ENCODE peak calls at places on chromosome 3, in nine cellular contexts. A is astrocyte of the spinal cord, C is IMR-90, Y is mesothelial cell of epicardium, Q is nephron progenitor cell, B is heart right ventricle, K is WTC11, T is uterus, E is PC-9. J is an unnamed sample.

GRCh38 chr3:143329567-143330164 is 210.1 kb downstream of the CHST2 start:
- DNase-seq in A (peak), C (no peak), Y (peak), Q (peak), B (no peak), K (no peak), T (no peak), E (no peak), J (no peak)

GRCh38 chr3:10848261-10848660 is 32.2 kb downstream of the SLC6A11 start:
- DNase-seq in A (no peak), C (no peak), Y (no peak), Q (no peak), B (no peak), K (no peak), T (no peak), E (no peak), J (no peak)

GRCh38 chr3:84108442-84108971 is 850.3 kb upstream of the CADM2 start:
- DNase-seq in A (peak), C (peak), Y (no peak), Q (no peak), B (no peak), K (no peak), T (no peak), E (peak), J (no peak)

GRCh38 chr3:29384640-29385039 is 103.8 kb downstream of the RBMS3 start:
- DNase-seq in A (peak), C (peak), Y (no peak), Q (no peak), B (no peak), K (no peak), T (no peak), E (no peak), J (no peak)

GRCh38 chr3:2535206-2535605 is 436.5 kb downstream of the CNTN4 start:
- DNase-seq in A (no peak), C (no peak), Y (no peak), Q (no peak), B (no peak), K (no peak), T (no peak), E (no peak), J (no peak)

GRCh38 chr3:11661827-11662226 is 18.1 kb upstream of the VGLL4 start:
- DNase-seq in A (peak), C (peak), Y (no peak), Q (no peak), B (no peak), K (no peak), T (no peak), E (no peak), J (no peak)

GRCh38 chr3:133448478-133449122 is 48.7 kb downstream of the BFSP2 start:
- DNase-seq in A (no peak), C (no peak), Y (no peak), Q (no peak), B (no peak), K (no peak), T (no peak), E (no peak), J (no peak)

GRCh38 chr3:13540332-13540995 is 8.5 kb upstream of the FBLN2 start:
- DNase-seq in A (no peak), C (no peak), Y (no peak), Q (no peak), B (no peak), K (no peak), T (no peak), E (no peak), J (no peak)

GRCh38 chr3:142028174-142028833 is 121.0 kb downstream of the TFDP2 start:
- DNase-seq in A (peak), C (peak), Y (no peak), Q (peak), B (no peak), K (no peak), T (peak), E (no peak), J (no peak)

GRCh38 chr3:102053375-102053989 is 204.2 kb downstream of the NFKBIZ start:
- DNase-seq in A (peak), C (peak), Y (no peak), Q (no peak), B (no peak), K (no peak), T (no peak), E (peak), J (no peak)

GRCh38 chr3:99861216-99861615 is 43.6 kb downstream of the CMSS1 start:
- DNase-seq in A (no peak), C (no peak), Y (no peak), Q (no peak), B (no peak), K (no peak), T (no peak), E (no peak), J (no peak)

GRCh38 chr3:46717447-46718231 is at the start of gene PRSS50:
- DNase-seq in A (no peak), C (no peak), Y (no peak), Q (no peak), B (no peak), K (peak), T (no peak), E (no peak), J (no peak)
- TF ChIP-seq CTCF in A (peak), C (peak), Y (peak), Q (peak), B (peak), K (peak), T (no peak), E (no peak), J (peak)

GRCh38 chr3:183064475-183064874 is 34.8 kb downstream of the MCCC1 start:
- DNase-seq in A (no peak), C (no peak), Y (no peak), Q (no peak), B (no peak), K (peak), T (no peak), E (no peak), J (no peak)
- TF ChIP-seq CTCF in A (no peak), C (no peak), Y (no peak), Q (no peak), B (no peak), K (no peak), T (no peak), E (no peak), J (no peak)

DNA sequence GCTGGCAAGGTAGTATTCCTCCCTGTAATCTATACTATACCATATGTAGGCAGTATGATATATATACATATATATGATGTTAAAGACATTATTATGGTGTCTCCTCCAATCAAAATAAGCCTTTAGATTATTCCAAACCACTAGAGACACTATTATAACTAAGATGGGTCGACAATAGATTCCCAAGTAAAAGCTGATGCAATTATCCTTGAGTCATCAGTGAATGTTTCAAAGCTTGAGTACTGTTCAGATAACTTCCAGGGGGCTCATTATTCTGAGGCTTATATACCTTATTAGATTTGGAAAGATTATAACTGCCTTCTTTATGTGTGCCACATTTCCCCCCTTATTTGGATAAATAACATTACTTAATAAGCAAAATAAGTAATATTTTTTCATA is 11.9 kb upstream of the C3orf38 start:
- DNase-seq in A (peak), C (peak), Y (no peak), Q (no peak), B (no peak), K (no peak), T (no peak), E (no peak), J (no peak)
- TF ChIP-seq CTCF in A (no peak), C (no peak), Y (no peak), Q (no peak), B (no peak), K (no peak), T (no peak), E (no peak), J (no peak)

DNA sequence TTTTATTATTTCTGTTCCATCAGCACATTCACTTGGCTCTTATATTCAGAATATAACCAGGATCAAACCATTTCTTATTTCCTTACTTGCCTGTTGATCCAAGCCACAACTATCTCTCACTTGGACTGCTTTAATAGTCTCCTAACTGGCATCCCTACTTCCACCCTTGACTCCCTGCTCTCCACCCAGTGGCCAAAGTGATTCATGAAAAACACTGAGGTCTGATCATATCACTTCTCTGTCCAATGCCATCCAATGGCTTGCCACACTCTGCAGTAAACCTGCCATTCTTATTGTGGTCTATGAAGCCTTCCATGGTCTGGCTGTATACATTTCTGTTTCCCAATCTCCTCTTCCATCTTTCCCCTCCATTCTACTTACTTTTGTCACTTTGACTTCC is 576.1 kb downstream of the PDCD6IP start:
- DNase-seq in A (no peak), C (no peak), Y (no peak), Q (no peak), B (no peak), K (no peak), T (no peak), E (no peak), J (no peak)
- TF ChIP-seq CTCF in A (no peak), C (no peak), Y (no peak), Q (no peak), B (no peak), K (no peak), T (no peak), E (no peak), J (no peak)

GRCh38 chr3:129688310-129688895 is 81.9 kb upstream of the PLXND1 start:
- DNase-seq in A (peak), C (peak), Y (peak), Q (peak), B (peak), K (peak), T (peak), E (no peak), J (no peak)
- TF ChIP-seq CTCF in A (no peak), C (no peak), Y (no peak), Q (no peak), B (no peak), K (no peak), T (no peak), E (no peak), J (no peak)

DNA sequence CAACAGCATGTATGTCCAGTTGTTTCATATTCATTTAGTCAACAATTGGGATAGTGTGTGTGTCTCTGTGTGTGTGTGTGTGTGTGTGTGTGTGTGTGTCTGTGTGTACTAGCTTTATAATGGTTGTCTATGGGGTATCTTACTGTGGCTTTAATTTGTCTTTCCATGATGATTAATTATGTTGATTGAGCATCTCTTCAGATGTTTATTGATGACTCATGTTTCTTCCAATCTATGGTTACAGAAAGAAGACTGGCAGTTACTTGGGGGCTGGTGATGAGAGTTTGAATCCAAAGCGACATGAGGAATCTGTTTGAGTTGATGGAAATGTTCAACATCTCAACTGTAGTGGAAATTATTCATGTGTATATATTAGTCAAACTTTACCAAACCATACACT is 440.1 kb downstream of the ZNF385D start:
- DNase-seq in A (no peak), C (no peak), Y (no peak), Q (no peak), B (no peak), K (no peak), T (no peak), E (no peak), J (no peak)
- TF ChIP-seq CTCF in A (no peak), C (no peak), Y (no peak), Q (no peak), B (no peak), K (no peak), T (no peak), E (no peak), J (no peak)

GRCh38 chr3:52299815-52300611 is 12.4 kb downstream of the GLYCTK start:
- DNase-seq in A (peak), C (peak), Y (no peak), Q (peak), B (peak), K (peak), T (no peak), E (no peak), J (peak)
- TF ChIP-seq CTCF in A (peak), C (no peak), Y (no peak), Q (no peak), B (no peak), K (no peak), T (no peak), E (no peak), J (peak)

GRCh38 chr3:120100711-120101110 is 6.5 kb upstream of the GSK3B start:
- DNase-seq in A (no peak), C (peak), Y (no peak), Q (no peak), B (no peak), K (no peak), T (no peak), E (no peak), J (no peak)

GRCh38 chr3:120101624-120102023 is 7.4 kb upstream of the GSK3B start:
- DNase-seq in A (no peak), C (no peak), Y (no peak), Q (no peak), B (no peak), K (no peak), T (no peak), E (no peak), J (no peak)

GRCh38 chr3:120102232-120102631 is 8.0 kb upstream of the GSK3B start:
- DNase-seq in A (no peak), C (no peak), Y (no peak), Q (no peak), B (no peak), K (no peak), T (no peak), E (no peak), J (no peak)

GRCh38 chr3:120103276-120103675 is 9.0 kb upstream of the GSK3B start:
- DNase-seq in A (no peak), C (no peak), Y (no peak), Q (no peak), B (no peak), K (no peak), T (no peak), E (no peak), J (no peak)

DNA sequence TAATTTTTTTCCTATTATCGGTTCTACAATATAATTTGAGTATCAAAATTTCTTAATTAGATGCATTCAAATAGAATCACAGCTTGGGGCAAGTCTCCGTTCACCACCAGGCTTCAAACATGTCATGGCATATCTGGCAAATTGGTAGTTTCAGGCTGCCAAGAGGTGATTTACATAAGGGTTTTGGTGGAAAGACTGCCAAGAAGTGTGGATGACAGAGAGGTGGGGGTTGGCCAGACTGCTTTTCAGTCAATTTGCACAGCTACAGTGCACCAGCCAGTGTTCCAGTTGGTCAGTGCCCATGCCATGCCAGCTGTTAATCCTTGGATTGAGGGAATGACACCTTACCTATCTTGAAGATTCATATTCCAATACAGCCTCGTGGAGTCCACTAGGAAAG is 8.4 kb upstream of the GSK3B start:
- DNase-seq in A (no peak), C (no peak), Y (no peak), Q (no peak), B (no peak), K (no peak), T (no peak), E (no peak), J (no peak)
- TF ChIP-seq CTCF in A (no peak), C (no peak), Y (no peak), Q (no peak), B (no peak), K (no peak), T (no peak), E (no peak), J (no peak)

GRCh38 chr3:187832202-187832601 is 86.9 kb upstream of the BCL6 start:
- DNase-seq in A (no peak), C (no peak), Y (no peak), Q (no peak), B (no peak), K (no peak), T (no peak), E (peak), J (no peak)
- TF ChIP-seq CTCF in A (no peak), C (no peak), Y (peak), Q (no peak), B (no peak), K (no peak), T (no peak), E (no peak), J (peak)

GRCh38 chr3:14716593-14716992 is 41.7 kb downstream of the C3orf20 start:
- DNase-seq in A (no peak), C (no peak), Y (no peak), Q (no peak), B (no peak), K (no peak), T (no peak), E (no peak), J (no peak)
- TF ChIP-seq CTCF in A (no peak), C (no peak), Y (no peak), Q (no peak), B (no peak), K (no peak), T (no peak), E (no peak), J (no peak)

J was measured in CD14-positive monocyte.